ENCODE peak calls at places on chromosome 20, in ten cellular contexts. I, J, M, F, C, E, W, T, O and P are unnamed samples.

GRCh38 chr20:4613718-4614620 is 107.7 kb upstream of the PRND start:
- DNase-seq in M (peak), I (peak), J (no peak), T (peak), C (peak), E (peak), F (no peak), W (peak), O (peak), P (peak)

GRCh38 chr20:34052414-34052813 is 58.7 kb downstream of the RALY start:
- DNase-seq in M (no peak), W (no peak), I (peak), F (no peak), J (no peak), E (no peak), C (no peak), T (no peak), O (no peak), P (no peak)

GRCh38 chr20:53578492-53579222 is 15.0 kb downstream of the ZNF217 start:
- DNase-seq in F (no peak), I (peak), T (peak), J (peak), M (no peak), W (peak), E (peak), O (peak), C (peak), P (peak)

GRCh38 chr20:10540636-10541493 is 105.8 kb downstream of the SLX4IP start:
- DNase-seq in W (no peak), C (no peak), F (no peak), T (no peak), J (peak), E (no peak), I (peak), O (no peak), M (no peak), P (no peak)

GRCh38 chr20:17934141-17934862 is 34.3 kb downstream of the SNX5 start:
- DNase-seq in E (no peak), T (no peak), C (no peak), J (no peak), M (no peak), O (no peak), I (no peak), W (no peak), F (no peak), P (no peak)

GRCh38 chr20:32988008-32988407 is 16.2 kb downstream of the SUN5 start:
- DNase-seq in J (no peak), W (no peak), O (no peak), M (no peak), E (no peak), I (no peak), F (no peak), T (no peak), C (no peak), P (no peak)

GRCh38 chr20:8901237-8902025 is 167.5 kb upstream of the PLCB4 start:
- DNase-seq in W (no peak), O (no peak), E (no peak), J (no peak), I (peak), M (no peak), T (no peak), C (no peak), F (no peak), P (no peak)

GRCh38 chr20:44543345-44543744 is 21.5 kb upstream of the SERINC3 start:
- DNase-seq in W (no peak), O (no peak), J (no peak), E (no peak), M (no peak), T (no peak), F (no peak), I (no peak), C (no peak), P (no peak)

GRCh38 chr20:57211949-57212889 is 54.2 kb downstream of the BMP7 start:
- DNase-seq in J (peak), C (no peak), W (no peak), I (peak), M (no peak), T (no peak), F (no peak), O (no peak), E (peak), P (no peak)

GRCh38 chr20:24590193-24590982 is 121.0 kb downstream of the SYNDIG1 start:
- DNase-seq in I (no peak), M (no peak), C (no peak), O (no peak), E (no peak), W (no peak), T (no peak), J (no peak), F (no peak), P (no peak)

GRCh38 chr20:26208296-26209091 is 511.8 kb upstream of the ZNF337 start:
- DNase-seq in I (no peak), C (peak), O (no peak), W (no peak), E (peak), M (no peak), T (peak), F (peak), J (no peak), P (no peak)

GRCh38 chr20:50855498-50856474 is 60.9 kb downstream of the BCAS4 start:
- DNase-seq in E (no peak), C (no peak), I (no peak), O (no peak), M (no peak), F (no peak), W (no peak), T (no peak), J (no peak), P (no peak)

GRCh38 chr20:43590036-43590391 is 723 bp upstream of the IFT52 start:
- DNase-seq in F (no peak), J (no peak), C (no peak), E (peak), M (no peak), I (no peak), T (peak), W (peak), O (peak), P (no peak)

GRCh38 chr20:25269057-25269832 is 21.4 kb downstream of the PYGB start:
- DNase-seq in O (no peak), C (no peak), J (no peak), I (no peak), T (no peak), F (no peak), E (no peak), W (no peak), M (peak), P (no peak)

GRCh38 chr20:44407402-44408184 is 52.1 kb downstream of the HNF4A start:
- DNase-seq in F (no peak), I (peak), E (no peak), J (peak), M (no peak), C (no peak), O (peak), T (no peak), W (no peak), P (no peak)

GRCh38 chr20:41738584-41739193 is 120.5 kb upstream of the CHD6 start:
- DNase-seq in W (peak), J (peak), T (peak), C (no peak), O (peak), I (peak), M (no peak), F (peak), E (peak), P (peak)

GRCh38 chr20:38136421-38137245 is 28.4 kb downstream of the TGM2 start:
- DNase-seq in W (no peak), F (no peak), J (no peak), O (no peak), I (no peak), E (no peak), M (no peak), T (no peak), C (no peak), P (no peak)

GRCh38 chr20:64090165-64090564 is 6.0 kb upstream of the LKAAEAR1 start:
- DNase-seq in T (no peak), C (no peak), J (no peak), E (no peak), F (no peak), I (no peak), M (no peak), W (no peak), O (no peak), P (no peak)

GRCh38 chr20:9180480-9181257 is 111.8 kb downstream of the PLCB4 start:
- DNase-seq in C (no peak), I (no peak), F (no peak), T (no peak), M (no peak), O (no peak), W (no peak), E (no peak), J (no peak), P (no peak)

GRCh38 chr20:51492167-51493092 is 50.1 kb downstream of the NFATC2 start:
- DNase-seq in M (no peak), F (no peak), O (peak), T (no peak), J (no peak), I (no peak), E (peak), C (no peak), W (peak), P (peak)

GRCh38 chr20:41177636-41178035 is 40.3 kb downstream of the PLCG1 start:
- DNase-seq in I (peak), T (no peak), O (no peak), C (no peak), F (no peak), W (no peak), J (peak), M (peak), E (no peak), P (no peak)

GRCh38 chr20:19757487-19757972 is 528 bp upstream of the RIN2 start:
- DNase-seq in J (peak), F (no peak), W (peak), M (peak), I (peak), C (no peak), T (peak), E (peak), O (no peak), P (no peak)

GRCh38 chr20:52457826-52458225 is 266.2 kb upstream of the ZFP64 start:
- DNase-seq in I (no peak), O (no peak), F (no peak), E (no peak), W (no peak), J (no peak), C (no peak), M (no peak), T (no peak), P (no peak)

GRCh38 chr20:1377984-1378742 is 14.7 kb downstream of the FKBP1A start:
- DNase-seq in O (peak), T (no peak), F (no peak), M (no peak), I (peak), W (no peak), E (no peak), J (no peak), C (no peak), P (no peak)

GRCh38 chr20:36555248-36555647 is 13.9 kb downstream of the MYL9 start:
- DNase-seq in M (no peak), E (no peak), J (no peak), C (no peak), F (no peak), I (no peak), T (no peak), O (no peak), W (no peak), P (no peak)

GRCh38 chr20:3706774-3707507 is 5.5 kb downstream of the SIGLEC1 start:
- DNase-seq in E (no peak), T (no peak), J (no peak), W (no peak), O (no peak), M (no peak), F (no peak), I (peak), C (no peak), P (no peak)